ENCODE peak calls at places on chromosomes 5 and 9, in five cellular contexts. A, N, Q, I and L are unnamed samples.

GRCh38 chr5:98588225-98588624 is 185.2 kb upstream of the RGMB start:
- DNase-seq in A (no peak), N (no peak), Q (peak; percentile 23), I (no peak), L (no peak)

GRCh38 chr5:173490681-173491080 is 125.8 kb downstream of the BOD1 start:
- DNase-seq in A (no peak), N (no peak), Q (no peak), I (no peak), L (no peak)

GRCh38 chr5:153678617-153679329 is 188.3 kb downstream of the GRIA1 start:
- DNase-seq in A (no peak), N (no peak), Q (no peak), I (no peak), L (no peak)

GRCh38 chr9:97109194-97109811 is 70.4 kb upstream of the CTSV start:
- DNase-seq in A (peak; percentile 70), N (no peak), Q (peak; percentile 10), I (no peak), L (peak; percentile 66)

GRCh38 chr5:157366741-157367684 is 93.0 kb upstream of the NIPAL4 start:
- DNase-seq in A (peak; percentile 66), N (no peak), Q (peak; percentile 80), I (peak; percentile 25), L (no peak)

GRCh38 chr9:124574944-124575343 is 67.7 kb upstream of the NR5A1 start:
- DNase-seq in A (peak; percentile 28), N (no peak), Q (peak; percentile 71), I (no peak), L (no peak)

GRCh38 chr5:83742089-83742488 is 21.4 kb upstream of the HAPLN1 start:
- DNase-seq in A (no peak), N (no peak), Q (no peak), I (no peak), L (no peak)

GRCh38 chr5:88190106-88190834 is 78.4 kb downstream of the TMEM161B start:
- DNase-seq in A (no peak), N (no peak), Q (no peak), I (no peak), L (no peak)

GRCh38 chr5:80960531-80961375 is 590 bp downstream of the RASGRF2 start:
- DNase-seq in A (peak; percentile 56), N (no peak), Q (peak; percentile 46), I (no peak), L (peak; percentile 47)

GRCh38 chr5:18244309-18244708 is 610.0 kb downstream of the TAF11L14 start:
- DNase-seq in A (no peak), N (no peak), Q (no peak), I (no peak), L (no peak)

GRCh38 chr9:134405527-134405926 is 79.3 kb downstream of the RXRA start:
- DNase-seq in A (no peak), N (no peak), Q (no peak), I (no peak), L (no peak)

GRCh38 chr5:23445573-23445972 is 61.8 kb upstream of the PRDM9 start:
- DNase-seq in A (no peak), N (no peak), Q (no peak), I (no peak), L (no peak)

GRCh38 chr5:160009591-160009989 is 651 bp downstream of the TTC1 start:
- DNase-seq in A (no peak), N (no peak), Q (no peak), I (no peak), L (no peak)

GRCh38 chr5:96997265-96997859 is 61.5 kb downstream of the LNPEP start:
- DNase-seq in A (peak; percentile 67), N (no peak), Q (peak; percentile 58), I (no peak), L (no peak)

GRCh38 chr9:68704804-68705635 is at the start of gene PIP5K1B:
- DNase-seq in A (peak; percentile 60), N (peak; percentile 74), Q (peak; percentile 61), I (no peak), L (peak; percentile 89)

GRCh38 chr5:176736271-176736965 is 73.9 kb upstream of the UNC5A start:
- DNase-seq in A (no peak), N (no peak), Q (no peak), I (no peak), L (no peak)

GRCh38 chr5:180305481-180305880 is 13.6 kb upstream of the MAPK9 start:
- DNase-seq in A (no peak), N (no peak), Q (no peak), I (no peak), L (no peak)

GRCh38 chr9:86413966-86414880 is 60.0 kb upstream of the TUT7 start:
- DNase-seq in A (peak; percentile 74), N (no peak), Q (peak; percentile 25), I (no peak), L (no peak)

GRCh38 chr5:144596517-144596916 is 425.8 kb downstream of the KCTD16 start:
- DNase-seq in A (no peak), N (no peak), Q (no peak), I (no peak), L (no peak)

GRCh38 chr5:174608631-174609097 is 115.7 kb upstream of the MSX2 start:
- DNase-seq in A (no peak), N (no peak), Q (peak; percentile 63), I (no peak), L (no peak)

GRCh38 chr9:137680445-137681358 is 61.9 kb downstream of the EHMT1 start:
- DNase-seq in A (no peak), N (no peak), Q (no peak), I (no peak), L (no peak)
- H3K27ac ChIP-seq in A (no peak overlapping the region), N (no peak overlapping the region), Q (no peak overlapping the region), I (no peak overlapping the region), L (no peak overlapping the region)

DNA sequence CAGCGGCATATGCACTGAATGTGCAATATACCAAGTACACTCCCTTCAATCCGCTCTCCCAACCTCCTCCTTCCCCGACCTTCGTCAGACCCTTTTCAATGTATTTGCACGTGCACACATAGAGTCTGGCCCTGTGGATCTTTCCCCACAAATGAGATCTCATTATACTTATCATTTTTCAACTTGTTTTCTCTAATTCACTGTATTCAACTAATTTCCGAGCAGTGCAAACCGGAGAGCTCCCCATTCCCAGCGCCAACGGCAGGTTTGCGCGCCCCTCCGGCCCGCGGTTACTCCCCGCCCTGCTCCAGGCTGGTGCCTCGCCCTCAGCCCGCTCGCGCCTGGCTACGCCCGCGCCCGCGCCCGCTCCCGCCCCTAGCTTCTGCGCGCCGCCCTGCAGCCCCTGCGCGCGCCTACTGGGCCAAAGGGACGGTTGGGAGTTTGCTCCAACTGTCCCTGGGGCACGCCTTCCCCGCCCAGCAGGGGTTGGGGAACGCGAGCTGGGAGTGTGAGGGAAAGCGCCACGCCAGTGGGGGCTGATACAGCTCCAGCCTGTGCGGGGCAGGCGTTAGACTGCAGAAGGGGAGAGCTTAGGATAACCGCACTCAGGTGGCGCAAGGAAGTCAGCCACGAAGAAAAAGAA is 3.3 kb upstream of the CDC20B start:
- DNase-seq in A (peak; percentile 76), N (no peak), Q (no peak), I (no peak), L (peak; percentile 76)
- TF ChIP-seq CTCF in A (peak; percentile 16), N (peak; percentile 59), Q (peak; percentile 4), I (no peak), L (peak; percentile 37)

GRCh38 chr5:95726811-95727763 is 4.0 kb upstream of the RHOBTB3 start:
- DNase-seq in A (no peak), N (no peak), Q (peak; percentile 7), I (no peak), L (no peak)
- H3K27ac ChIP-seq in A (no peak overlapping the region), N (peak overlapping the region; percentile 11), Q (peak overlapping the region; percentile 50), I (no peak overlapping the region), L (no peak overlapping the region)

GRCh38 chr9:98555851-98556465 is 152.8 kb downstream of the GABBR2 start:
- DNase-seq in A (no peak), N (no peak), Q (no peak), I (no peak), L (peak; percentile 4)
- TF ChIP-seq CTCF in A (no peak), N (no peak), Q (no peak), I (no peak), L (no peak)

DNA sequence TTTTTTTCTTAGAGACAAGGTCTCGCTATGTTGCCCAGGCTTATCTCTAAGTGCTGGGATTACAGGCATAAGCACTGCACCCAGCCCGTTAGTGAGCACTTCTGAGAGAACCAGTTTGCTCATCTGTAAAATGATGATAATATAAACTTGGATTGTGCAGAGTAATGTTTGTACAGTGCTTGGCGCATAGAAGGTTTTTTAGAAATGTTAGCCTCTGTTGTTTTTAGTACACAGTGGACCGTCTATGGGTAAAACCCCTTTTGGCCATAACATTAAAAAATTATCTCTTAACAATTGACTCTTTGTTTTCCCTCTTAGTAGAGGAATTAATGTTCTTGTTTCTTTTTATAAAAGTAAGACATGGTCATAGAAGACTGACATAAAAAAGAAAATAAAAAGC is 202.1 kb downstream of the PCSK5 start:
- DNase-seq in A (no peak), N (no peak), Q (no peak), I (no peak), L (no peak)
- H3K27ac ChIP-seq in A (no peak overlapping the region), N (no peak overlapping the region), Q (no peak overlapping the region), I (no peak overlapping the region), L (no peak overlapping the region)

GRCh38 chr5:71569748-71570509 is 17.2 kb upstream of the MCCC2 start:
- DNase-seq in A (peak; percentile 34), N (no peak), Q (no peak), I (no peak), L (no peak)

GRCh38 chr5:71576241-71576640 is 10.9 kb upstream of the MCCC2 start:
- DNase-seq in A (no peak), N (no peak), Q (peak; percentile 27), I (no peak), L (no peak)

DNA sequence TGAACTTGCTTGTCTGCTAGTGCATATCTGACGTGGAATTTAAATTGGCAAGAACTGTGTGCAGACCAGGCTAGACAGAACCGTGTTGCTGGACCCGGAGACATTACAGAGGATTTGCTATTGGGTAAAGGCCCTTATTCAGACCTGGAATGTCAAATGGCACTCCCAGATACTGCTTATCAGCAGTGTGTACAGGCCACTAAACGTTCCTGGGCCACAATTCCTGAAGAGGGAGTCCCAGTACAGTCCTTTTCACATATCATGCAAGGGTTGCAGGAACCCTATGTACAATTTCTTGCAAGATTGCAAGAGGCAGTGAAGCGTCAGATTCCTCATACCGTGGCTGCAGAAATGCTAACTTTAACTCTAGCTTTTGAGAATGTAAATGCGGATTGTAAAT is 13.5 kb upstream of the MCCC2 start:
- DNase-seq in A (no peak), N (no peak), Q (no peak), I (no peak), L (no peak)
- TF ChIP-seq CTCF in A (no peak), N (no peak), Q (no peak), I (no peak), L (no peak)

DNA sequence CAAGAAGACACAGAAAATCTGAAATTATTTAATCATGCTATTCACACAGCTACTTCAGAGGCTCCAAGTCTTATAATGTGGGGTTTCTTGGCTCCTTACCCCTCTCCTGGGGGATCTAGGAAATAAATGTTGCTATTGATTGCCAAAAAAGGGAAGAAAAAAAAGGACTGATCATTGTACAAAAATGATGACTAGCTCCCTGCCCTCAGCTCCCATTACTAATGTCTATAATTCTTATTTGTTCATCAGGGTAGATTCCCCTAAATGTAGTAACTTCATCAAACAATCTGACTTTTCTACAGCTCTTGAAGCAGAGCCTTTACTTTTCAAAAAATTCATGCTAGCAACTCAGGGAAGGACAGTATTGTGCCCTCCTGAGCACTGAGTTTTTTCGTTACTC is 3.3 kb upstream of the SMC5 start:
- DNase-seq in A (no peak), N (no peak), Q (peak; percentile 62), I (no peak), L (no peak)
- H3K27ac ChIP-seq in A (no peak overlapping the region), N (no peak overlapping the region), Q (peak overlapping the region; percentile 99), I (no peak overlapping the region), L (no peak overlapping the region)